ENCODE peak calls at places on chromosomes 11 and 22, in ten cellular contexts. One of them, this sample, is unnamed.

GRCh38 chr11:30342736-30343166 is 19.8 kb downstream of the ARL14EP start:
- DNase-seq in ACHN: no peak
- DNase-seq in anterior cingulate cortex: no peak
- DNase-seq in kidney tubule cell: no peak
- DNase-seq in effector CD4-positive, alpha-beta T cell: no peak
- DNase-seq in cardiac muscle cell: no peak
- DNase-seq in small intestine: no peak
- DNase-seq in mucosa of gallbladder: no peak
- DNase-seq in neural crest cell: no peak
- DNase-seq in Calu3: no peak
- DNase-seq in this sample: no peak

GRCh38 chr11:130648601-130649000 is 200.2 kb downstream of the ADAMTS15 start:
- DNase-seq in ACHN: no peak
- DNase-seq in anterior cingulate cortex: no peak
- DNase-seq in kidney tubule cell: no peak
- DNase-seq in effector CD4-positive, alpha-beta T cell: no peak
- DNase-seq in cardiac muscle cell: no peak
- DNase-seq in small intestine: no peak
- DNase-seq in mucosa of gallbladder: peak; percentile 22
- DNase-seq in neural crest cell: no peak
- DNase-seq in Calu3: no peak
- DNase-seq in this sample: no peak

GRCh38 chr11:17707833-17708232 is 11.5 kb upstream of the MYOD1 start:
- DNase-seq in ACHN: no peak
- DNase-seq in anterior cingulate cortex: no peak
- DNase-seq in kidney tubule cell: no peak
- DNase-seq in effector CD4-positive, alpha-beta T cell: no peak
- DNase-seq in cardiac muscle cell: no peak
- DNase-seq in small intestine: no peak
- DNase-seq in mucosa of gallbladder: no peak
- DNase-seq in neural crest cell: no peak
- DNase-seq in Calu3: no peak
- DNase-seq in this sample: no peak

GRCh38 chr11:22169833-22170232 is 23.1 kb upstream of the ANO5 start:
- DNase-seq in ACHN: peak; percentile 30
- DNase-seq in anterior cingulate cortex: no peak
- DNase-seq in kidney tubule cell: peak; percentile 14
- DNase-seq in effector CD4-positive, alpha-beta T cell: no peak
- DNase-seq in cardiac muscle cell: no peak
- DNase-seq in small intestine: no peak
- DNase-seq in mucosa of gallbladder: no peak
- DNase-seq in neural crest cell: no peak
- DNase-seq in Calu3: no peak
- DNase-seq in this sample: no peak

GRCh38 chr11:109998921-109999320 is 94.3 kb upstream of the ZC3H12C start:
- DNase-seq in ACHN: no peak
- DNase-seq in anterior cingulate cortex: no peak
- DNase-seq in kidney tubule cell: no peak
- DNase-seq in effector CD4-positive, alpha-beta T cell: no peak
- DNase-seq in cardiac muscle cell: no peak
- DNase-seq in small intestine: no peak
- DNase-seq in mucosa of gallbladder: no peak
- DNase-seq in neural crest cell: no peak
- DNase-seq in Calu3: no peak
- DNase-seq in this sample: no peak

GRCh38 chr11:129416080-129416820 is 40.6 kb downstream of the BARX2 start:
- DNase-seq in ACHN: no peak
- DNase-seq in anterior cingulate cortex: no peak
- DNase-seq in kidney tubule cell: no peak
- DNase-seq in effector CD4-positive, alpha-beta T cell: no peak
- DNase-seq in cardiac muscle cell: no peak
- DNase-seq in small intestine: peak; percentile 68
- DNase-seq in mucosa of gallbladder: no peak
- DNase-seq in neural crest cell: no peak
- DNase-seq in Calu3: no peak
- DNase-seq in this sample: no peak

GRCh38 chr22:25514436-25514835 is 50.0 kb upstream of the GRK3 start:
- DNase-seq in ACHN: no peak
- DNase-seq in anterior cingulate cortex: no peak
- DNase-seq in kidney tubule cell: peak; percentile 48
- DNase-seq in effector CD4-positive, alpha-beta T cell: no peak
- DNase-seq in cardiac muscle cell: peak; percentile 2
- DNase-seq in small intestine: no peak
- DNase-seq in mucosa of gallbladder: no peak
- DNase-seq in neural crest cell: no peak
- DNase-seq in Calu3: no peak
- DNase-seq in this sample: no peak

GRCh38 chr11:78783846-78784245 is 209.2 kb upstream of the NARS2 start:
- DNase-seq in ACHN: no peak
- DNase-seq in anterior cingulate cortex: no peak
- DNase-seq in kidney tubule cell: no peak
- DNase-seq in effector CD4-positive, alpha-beta T cell: no peak
- DNase-seq in cardiac muscle cell: no peak
- DNase-seq in small intestine: no peak
- DNase-seq in mucosa of gallbladder: no peak
- DNase-seq in neural crest cell: no peak
- DNase-seq in Calu3: no peak
- DNase-seq in this sample: no peak

GRCh38 chr11:124748481-124749338 is 3.3 kb downstream of the VSIG2 start:
- DNase-seq in ACHN: peak; percentile 21
- DNase-seq in anterior cingulate cortex: no peak
- DNase-seq in kidney tubule cell: peak; percentile 94
- DNase-seq in effector CD4-positive, alpha-beta T cell: no peak
- DNase-seq in cardiac muscle cell: no peak
- DNase-seq in small intestine: no peak
- DNase-seq in mucosa of gallbladder: no peak
- DNase-seq in neural crest cell: no peak
- DNase-seq in Calu3: no peak
- DNase-seq in this sample: no peak

GRCh38 chr11:22256876-22257275 is 64.0 kb downstream of the ANO5 start:
- DNase-seq in ACHN: no peak
- DNase-seq in anterior cingulate cortex: no peak
- DNase-seq in kidney tubule cell: no peak
- DNase-seq in effector CD4-positive, alpha-beta T cell: no peak
- DNase-seq in cardiac muscle cell: no peak
- DNase-seq in small intestine: no peak
- DNase-seq in mucosa of gallbladder: no peak
- DNase-seq in neural crest cell: no peak
- DNase-seq in Calu3: no peak
- DNase-seq in this sample: no peak

GRCh38 chr11:31141804-31142203 is 227.7 kb downstream of the DCDC1 start:
- DNase-seq in ACHN: no peak
- DNase-seq in anterior cingulate cortex: no peak
- DNase-seq in kidney tubule cell: no peak
- DNase-seq in effector CD4-positive, alpha-beta T cell: no peak
- DNase-seq in cardiac muscle cell: no peak
- DNase-seq in small intestine: no peak
- DNase-seq in mucosa of gallbladder: no peak
- DNase-seq in neural crest cell: peak; percentile 28
- DNase-seq in Calu3: no peak
- DNase-seq in this sample: no peak

GRCh38 chr22:45460288-45461109 is 42.2 kb upstream of the FBLN1 start:
- DNase-seq in ACHN: no peak
- DNase-seq in anterior cingulate cortex: no peak
- DNase-seq in kidney tubule cell: no peak
- DNase-seq in effector CD4-positive, alpha-beta T cell: no peak
- DNase-seq in cardiac muscle cell: no peak
- DNase-seq in small intestine: no peak
- DNase-seq in mucosa of gallbladder: peak; percentile 43
- DNase-seq in neural crest cell: no peak
- DNase-seq in Calu3: no peak
- DNase-seq in this sample: no peak

GRCh38 chr22:42202669-42203068 is 67.8 kb downstream of the TCF20 start:
- DNase-seq in ACHN: no peak
- DNase-seq in anterior cingulate cortex: no peak
- DNase-seq in kidney tubule cell: peak; percentile 57
- DNase-seq in effector CD4-positive, alpha-beta T cell: peak; percentile 25
- DNase-seq in cardiac muscle cell: no peak
- DNase-seq in small intestine: peak; percentile 18
- DNase-seq in mucosa of gallbladder: no peak
- DNase-seq in neural crest cell: no peak
- DNase-seq in Calu3: no peak
- DNase-seq in this sample: no peak

GRCh38 chr22:19201858-19202798 is 23.6 kb upstream of the SLC25A1 start:
- DNase-seq in ACHN: no peak
- DNase-seq in anterior cingulate cortex: no peak
- DNase-seq in kidney tubule cell: no peak
- DNase-seq in effector CD4-positive, alpha-beta T cell: no peak
- DNase-seq in cardiac muscle cell: no peak
- DNase-seq in small intestine: no peak
- DNase-seq in mucosa of gallbladder: no peak
- DNase-seq in neural crest cell: no peak
- DNase-seq in Calu3: no peak
- DNase-seq in this sample: no peak

GRCh38 chr11:116732740-116733385 is 39.9 kb downstream of the BUD13 start:
- DNase-seq in ACHN: peak; percentile 62
- DNase-seq in anterior cingulate cortex: no peak
- DNase-seq in kidney tubule cell: peak; percentile 67
- DNase-seq in effector CD4-positive, alpha-beta T cell: peak; percentile 42
- DNase-seq in cardiac muscle cell: peak; percentile 82
- DNase-seq in small intestine: peak; percentile 70
- DNase-seq in mucosa of gallbladder: peak; percentile 63
- DNase-seq in neural crest cell: peak; percentile 70
- DNase-seq in Calu3: peak; percentile 56
- DNase-seq in this sample: peak; percentile 88

GRCh38 chr11:75482931-75483469 is 42.7 kb downstream of the GDPD5 start:
- DNase-seq in ACHN: no peak
- DNase-seq in anterior cingulate cortex: no peak
- DNase-seq in kidney tubule cell: no peak
- DNase-seq in effector CD4-positive, alpha-beta T cell: no peak
- DNase-seq in cardiac muscle cell: no peak
- DNase-seq in small intestine: peak; percentile 35
- DNase-seq in mucosa of gallbladder: peak; percentile 30
- DNase-seq in neural crest cell: no peak
- DNase-seq in Calu3: no peak
- DNase-seq in this sample: no peak

GRCh38 chr11:10305964-10306918 is 1.4 kb downstream of the ADM start:
- DNase-seq in ACHN: no peak
- DNase-seq in anterior cingulate cortex: no peak
- DNase-seq in kidney tubule cell: peak; percentile 42
- DNase-seq in effector CD4-positive, alpha-beta T cell: no peak
- DNase-seq in cardiac muscle cell: peak; percentile 60
- DNase-seq in small intestine: no peak
- DNase-seq in mucosa of gallbladder: no peak
- DNase-seq in neural crest cell: peak; percentile 38
- DNase-seq in Calu3: peak; percentile 21
- DNase-seq in this sample: peak; percentile 90

GRCh38 chr11:4606231-4607015 is 1.6 kb downstream of the TRIM68 start:
- DNase-seq in ACHN: no peak
- DNase-seq in anterior cingulate cortex: no peak
- DNase-seq in kidney tubule cell: peak; percentile 35
- DNase-seq in effector CD4-positive, alpha-beta T cell: no peak
- DNase-seq in cardiac muscle cell: no peak
- DNase-seq in small intestine: peak; percentile 61
- DNase-seq in mucosa of gallbladder: no peak
- DNase-seq in neural crest cell: no peak
- DNase-seq in Calu3: no peak
- DNase-seq in this sample: no peak

GRCh38 chr11:92449222-92449621 is 224.6 kb downstream of the FAT3 start:
- DNase-seq in ACHN: no peak
- DNase-seq in anterior cingulate cortex: no peak
- DNase-seq in kidney tubule cell: no peak
- DNase-seq in effector CD4-positive, alpha-beta T cell: no peak
- DNase-seq in cardiac muscle cell: no peak
- DNase-seq in small intestine: no peak
- DNase-seq in mucosa of gallbladder: no peak
- DNase-seq in neural crest cell: no peak
- DNase-seq in Calu3: no peak
- DNase-seq in this sample: no peak

GRCh38 chr11:121520243-121521144 is 67.7 kb upstream of the SORL1-AS1 start:
- DNase-seq in ACHN: no peak
- DNase-seq in anterior cingulate cortex: no peak
- DNase-seq in kidney tubule cell: peak; percentile 37
- DNase-seq in effector CD4-positive, alpha-beta T cell: no peak
- DNase-seq in cardiac muscle cell: no peak
- DNase-seq in small intestine: no peak
- DNase-seq in mucosa of gallbladder: no peak
- DNase-seq in neural crest cell: no peak
- DNase-seq in Calu3: no peak
- DNase-seq in this sample: no peak

GRCh38 chr11:113279591-113279990 is 34.8 kb upstream of the TTC12 start:
- DNase-seq in ACHN: no peak
- DNase-seq in anterior cingulate cortex: no peak
- DNase-seq in kidney tubule cell: no peak
- DNase-seq in effector CD4-positive, alpha-beta T cell: no peak
- DNase-seq in cardiac muscle cell: no peak
- DNase-seq in small intestine: no peak
- DNase-seq in mucosa of gallbladder: no peak
- DNase-seq in neural crest cell: no peak
- DNase-seq in Calu3: no peak
- DNase-seq in this sample: no peak

GRCh38 chr11:58133329-58134076 is 8.2 kb upstream of the OR9I1 start:
- DNase-seq in ACHN: no peak
- DNase-seq in anterior cingulate cortex: no peak
- DNase-seq in kidney tubule cell: peak; percentile 5
- DNase-seq in effector CD4-positive, alpha-beta T cell: no peak
- DNase-seq in cardiac muscle cell: no peak
- DNase-seq in small intestine: peak; percentile 65
- DNase-seq in mucosa of gallbladder: no peak
- DNase-seq in neural crest cell: no peak
- DNase-seq in Calu3: no peak
- DNase-seq in this sample: no peak

GRCh38 chr11:46296520-46297448 is 19.3 kb downstream of the CREB3L1 start:
- DNase-seq in ACHN: peak; percentile 74
- DNase-seq in anterior cingulate cortex: no peak
- DNase-seq in kidney tubule cell: peak; percentile 46
- DNase-seq in effector CD4-positive, alpha-beta T cell: no peak
- DNase-seq in cardiac muscle cell: peak; percentile 87
- DNase-seq in small intestine: no peak
- DNase-seq in mucosa of gallbladder: no peak
- DNase-seq in neural crest cell: peak; percentile 37
- DNase-seq in Calu3: peak; percentile 64
- DNase-seq in this sample: no peak

GRCh38 chr11:47130541-47130940 is 46.1 kb downstream of the ARFGAP2 start:
- DNase-seq in ACHN: no peak
- DNase-seq in anterior cingulate cortex: no peak
- DNase-seq in kidney tubule cell: no peak
- DNase-seq in effector CD4-positive, alpha-beta T cell: no peak
- DNase-seq in cardiac muscle cell: no peak
- DNase-seq in small intestine: no peak
- DNase-seq in mucosa of gallbladder: no peak
- DNase-seq in neural crest cell: no peak
- DNase-seq in Calu3: no peak
- DNase-seq in this sample: no peak

GRCh38 chr11:30120045-30120589 is 103.3 kb upstream of the KCNA4 start:
- DNase-seq in ACHN: no peak
- DNase-seq in anterior cingulate cortex: no peak
- DNase-seq in kidney tubule cell: no peak
- DNase-seq in effector CD4-positive, alpha-beta T cell: no peak
- DNase-seq in cardiac muscle cell: no peak
- DNase-seq in small intestine: no peak
- DNase-seq in mucosa of gallbladder: no peak
- DNase-seq in neural crest cell: no peak
- DNase-seq in Calu3: no peak
- DNase-seq in this sample: no peak

GRCh38 chr22:37310815-37311595 is 28.7 kb downstream of the CYTH4 start:
- DNase-seq in ACHN: no peak
- DNase-seq in anterior cingulate cortex: no peak
- DNase-seq in kidney tubule cell: no peak
- DNase-seq in effector CD4-positive, alpha-beta T cell: no peak
- DNase-seq in cardiac muscle cell: no peak
- DNase-seq in small intestine: no peak
- DNase-seq in mucosa of gallbladder: no peak
- DNase-seq in neural crest cell: no peak
- DNase-seq in Calu3: no peak
- DNase-seq in this sample: no peak

GRCh38 chr11:46727952-46728658 is 9.1 kb downstream of the F2 start:
- DNase-seq in ACHN: no peak
- DNase-seq in anterior cingulate cortex: no peak
- DNase-seq in kidney tubule cell: no peak
- DNase-seq in effector CD4-positive, alpha-beta T cell: no peak
- DNase-seq in cardiac muscle cell: no peak
- DNase-seq in small intestine: no peak
- DNase-seq in mucosa of gallbladder: no peak
- DNase-seq in neural crest cell: no peak
- DNase-seq in Calu3: no peak
- DNase-seq in this sample: no peak

GRCh38 chr11:20611892-20612291 is 12.5 kb downstream of the SLC6A5 start:
- DNase-seq in ACHN: no peak
- DNase-seq in anterior cingulate cortex: no peak
- DNase-seq in kidney tubule cell: no peak
- DNase-seq in effector CD4-positive, alpha-beta T cell: no peak
- DNase-seq in cardiac muscle cell: no peak
- DNase-seq in small intestine: no peak
- DNase-seq in mucosa of gallbladder: no peak
- DNase-seq in neural crest cell: no peak
- DNase-seq in Calu3: no peak
- DNase-seq in this sample: no peak

This sample was measured in lower leg skin.